ENCODE peak calls at places on chromosomes 4 and X, in nine cellular contexts. D is upper lobe of right lung, Z is sigmoid colon, G is MCF 10A, R is AG09309, N is colonic mucosa, A is mammary epithelial cell, C is AG04450, Q is epithelial cell of proximal tubule. J is an unnamed sample.

GRCh38 chrX:65035451-65035779 is 59.2 kb upstream of the ZC4H2 start:
- DNase-seq in R (no peak), Z (no peak), N (no peak), A (no peak), G (no peak), D (no peak), C (no peak), Q (no peak), J (peak; percentile 67)

GRCh38 chr4:145760176-145760575 is 80.2 kb downstream of the C4orf51 start:
- DNase-seq in Z (no peak), D (no peak), Q (no peak), C (no peak), N (no peak), G (no peak), A (no peak), R (no peak), J (no peak)

GRCh38 chrX:30270639-30271038 is 23.7 kb downstream of the MAGEB1 start:
- DNase-seq in Z (no peak), N (no peak), C (no peak), D (no peak), G (no peak), Q (no peak), R (no peak), A (no peak), J (no peak)

GRCh38 chr4:2260336-2261109 is 1.4 kb downstream of the MXD4 start:
- DNase-seq in Z (peak; percentile 74), C (no peak), A (no peak), D (peak; percentile 62), N (no peak), R (no peak), Q (no peak), G (no peak), J (peak; percentile 7)

GRCh38 chr4:147511005-147511660 is 30.2 kb downstream of the EDNRA start:
- DNase-seq in D (no peak), N (no peak), Z (no peak), C (no peak), G (no peak), Q (no peak), A (no peak), R (no peak), J (no peak)

GRCh38 chrX:16205840-16206239 is 38.6 kb downstream of the MAGEB17 start:
- DNase-seq in Q (no peak), Z (no peak), R (no peak), D (no peak), A (no peak), C (no peak), N (no peak), G (no peak), J (no peak)

GRCh38 chr4:106707776-106708603 is 328.1 kb downstream of the DKK2 start:
- DNase-seq in Q (no peak), Z (no peak), C (no peak), A (peak; percentile 42), R (no peak), G (peak; percentile 15), D (no peak), N (no peak), J (no peak)

GRCh38 chr4:37441231-37442061 is 196.9 kb downstream of the NWD2 start:
- DNase-seq in Q (peak; percentile 80), R (no peak), N (peak; percentile 49), D (no peak), A (peak; percentile 35), C (no peak), Z (no peak), G (peak; percentile 16), J (no peak)

GRCh38 chr4:153950100-153950979 is 161.5 kb upstream of the SFRP2 start:
- DNase-seq in R (no peak), D (no peak), C (no peak), Z (no peak), N (peak; percentile 26), A (peak; percentile 3), G (no peak), Q (no peak), J (no peak)

GRCh38 chr4:26028793-26029511 is 114.9 kb downstream of the SMIM20 start:
- DNase-seq in Q (no peak), R (no peak), A (no peak), G (no peak), N (peak; percentile 63), C (peak; percentile 23), Z (peak; percentile 88), D (peak; percentile 89), J (peak; percentile 85)

GRCh38 chr4:76658231-76659102 is 223.4 kb downstream of the SHROOM3 start:
- DNase-seq in Q (peak; percentile 15), Z (no peak), D (no peak), G (peak; percentile 47), A (peak; percentile 62), C (peak; percentile 44), N (no peak), R (peak; percentile 72), J (no peak)

GRCh38 chrX:128739539-128739938 is 687.3 kb upstream of the ACTRT1 start:
- DNase-seq in G (no peak), Q (no peak), Z (no peak), N (no peak), C (no peak), R (no peak), A (no peak), D (no peak), J (no peak)

GRCh38 chrX:46754450-46755075 is 4.4 kb downstream of the SLC9A7 start:
- DNase-seq in D (no peak), Z (no peak), Q (no peak), G (no peak), C (no peak), N (no peak), A (no peak), R (no peak), J (no peak)

GRCh38 chrX:150587585-150588503 is 19.4 kb downstream of the MTM1 start:
- DNase-seq in C (no peak), Z (no peak), D (no peak), R (no peak), A (no peak), G (peak; percentile 61), N (peak; percentile 51), Q (no peak), J (no peak)

GRCh38 chrX:47358387-47359065 is 11.9 kb upstream of the ZNF157 start:
- DNase-seq in N (no peak), Z (no peak), D (no peak), C (no peak), G (no peak), R (no peak), Q (no peak), A (no peak), J (no peak)

GRCh38 chr4:70601422-70602039 is 9.5 kb downstream of the AMBN start:
- DNase-seq in Q (peak; percentile 39), Z (no peak), A (peak; percentile 54), G (peak; percentile 76), D (peak; percentile 64), C (peak; percentile 54), N (peak; percentile 45), R (peak; percentile 51), J (peak; percentile 67)

GRCh38 chrX:45714864-45715263 is 514.2 kb upstream of the DIPK2B start:
- DNase-seq in Q (no peak), D (no peak), R (peak; percentile 80), G (peak; percentile 58), N (peak; percentile 32), Z (no peak), A (peak; percentile 64), C (no peak), J (peak; percentile 10)

GRCh38 chrX:135463937-135464336 is 42.2 kb downstream of the SMIM10L2A start:
- DNase-seq in A (no peak), D (no peak), Z (no peak), R (no peak), N (no peak), G (peak; percentile 18), Q (no peak), C (no peak), J (no peak)

GRCh38 chr4:15197005-15197404 is 194.7 kb downstream of the CPEB2 start:
- DNase-seq in D (no peak), C (no peak), A (peak; percentile 28), G (peak; percentile 30), R (no peak), Q (no peak), Z (no peak), N (no peak), J (no peak)

GRCh38 chr4:182208651-182209050 is 34.6 kb upstream of the TENM3 start:
- DNase-seq in D (no peak), A (no peak), N (no peak), C (no peak), Z (no peak), G (no peak), R (no peak), Q (no peak), J (no peak)

GRCh38 chr4:62948108-62948507 is 1461.1 kb downstream of the TECRL start:
- DNase-seq in Z (no peak), N (no peak), D (no peak), A (no peak), C (no peak), R (no peak), Q (no peak), G (no peak), J (no peak)

GRCh38 chr4:38154681-38155588 is 194.7 kb downstream of the PTTG2 start:
- DNase-seq in Z (no peak), D (peak; percentile 78), Q (no peak), R (no peak), A (peak; percentile 54), C (no peak), N (peak; percentile 84), G (peak; percentile 59), J (peak; percentile 62)

GRCh38 chrX:40539214-40540142 is 41.3 kb upstream of the ATP6AP2 start:
- DNase-seq in R (peak; percentile 40), Q (no peak), N (peak; percentile 29), Z (peak; percentile 67), D (peak; percentile 80), G (peak; percentile 27), C (peak; percentile 11), A (peak; percentile 32), J (peak; percentile 72)
- TF ChIP-seq CTCF in R (no peak), Q (no peak), N (peak; percentile 18), Z (no peak), D (no peak), G (no peak), C (no peak), A (peak; percentile 13), J (no peak)

GRCh38 chr4:114161809-114162208 is 182.4 kb upstream of the ARSJ start:
- DNase-seq in D (no peak), R (no peak), G (peak; percentile 3), Z (no peak), A (no peak), N (no peak), C (no peak), Q (no peak), J (no peak)
- TF ChIP-seq CTCF in D (no peak), R (no peak), G (no peak), Z (no peak), A (no peak), N (no peak), C (no peak), Q (no peak), J (no peak)

DNA sequence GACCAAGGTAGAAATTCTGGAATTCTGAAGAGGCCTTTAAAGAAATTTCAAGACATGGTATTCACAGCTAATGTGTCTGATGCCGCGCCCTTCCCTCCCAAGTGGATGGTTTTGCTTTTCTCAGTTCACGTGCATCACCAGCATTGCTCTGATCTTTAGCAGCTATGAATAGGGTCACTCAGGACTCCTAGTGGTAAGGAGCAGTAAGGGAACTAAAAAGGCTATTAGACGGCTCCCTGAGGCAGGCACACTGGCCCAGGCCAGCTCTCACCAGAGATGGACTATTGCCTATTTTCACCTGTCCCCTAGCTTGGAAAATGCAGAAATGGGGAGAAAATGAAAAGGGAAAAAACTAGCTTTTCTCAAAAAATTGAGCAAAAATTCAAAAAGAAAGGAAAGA is 447.5 kb upstream of the RASGEF1B start:
- DNase-seq in C (no peak), G (peak; percentile 38), Q (peak; percentile 25), N (no peak), Z (no peak), D (no peak), A (peak; percentile 27), R (no peak), J (no peak)
- TF ChIP-seq CTCF in C (peak; percentile 43), G (peak; percentile 26), Q (peak; percentile 79), N (peak; percentile 22), Z (no peak), D (peak; percentile 36), A (peak; percentile 47), R (no peak), J (no peak)

GRCh38 chr4:187798385-187798784 is 197.2 kb upstream of the ZFP42 start:
- DNase-seq in Q (no peak), G (no peak), A (no peak), N (no peak), Z (no peak), D (no peak), R (no peak), C (no peak), J (no peak)
- TF ChIP-seq CTCF in Q (no peak), G (no peak), A (no peak), N (no peak), Z (no peak), D (no peak), R (no peak), C (no peak), J (no peak)